ENCODE peak calls at places on chromosomes 11 and 22, in eight cellular contexts. L is type B pancreatic cell, Y is ovary, A is adrenal gland, D is transverse colon, X is left ventricle myocardium inferior, P is WTC11, T is endodermal cell. M is an unnamed sample.

GRCh38 chr22:49855491-49855911 is 1.9 kb downstream of the ZBED4 start:
- DNase-seq in L (no peak), Y (no peak), A (no peak), D (peak; percentile 47), X (no peak), P (no peak), T (no peak), M (no peak)

GRCh38 chr11:68767672-68768071 is 16.4 kb upstream of the TESMIN start:
- DNase-seq in L (no peak), Y (no peak), A (no peak), D (no peak), X (no peak), P (no peak), T (no peak), M (no peak)

GRCh38 chr22:45977003-45977395 is at the start of gene WNT7B:
- DNase-seq in L (no peak), Y (no peak), A (no peak), D (no peak), X (no peak), P (no peak), T (peak; percentile 74), M (no peak)

GRCh38 chr11:75721852-75722668 is 4.4 kb downstream of the MOGAT2 start:
- DNase-seq in L (no peak), Y (no peak), A (no peak), D (peak; percentile 58), X (no peak), P (no peak), T (no peak), M (no peak)

GRCh38 chr11:120834686-120835225 is 189.1 kb upstream of the TBCEL start:
- DNase-seq in L (no peak), Y (no peak), A (no peak), D (no peak), X (no peak), P (no peak), T (no peak), M (no peak)

GRCh38 chr22:44567846-44568493 is 69.9 kb upstream of the RTL6 start:
- DNase-seq in L (peak; percentile 36), Y (peak; percentile 48), A (peak; percentile 66), D (peak; percentile 65), X (no peak), P (peak; percentile 66), T (peak; percentile 85), M (peak; percentile 63)

GRCh38 chr11:82701847-82702520 is 31.7 kb downstream of the FAM181B start:
- DNase-seq in L (no peak), Y (no peak), A (peak; percentile 58), D (peak; percentile 11), X (no peak), P (peak; percentile 63), T (peak; percentile 87), M (peak; percentile 42)

GRCh38 chr11:19455731-19456130 is 215.0 kb upstream of the E2F8 start:
- DNase-seq in L (no peak), Y (no peak), A (no peak), D (no peak), X (peak; percentile 34), P (peak; percentile 23), T (peak; percentile 39), M (no peak)

GRCh38 chr11:93871521-93871920 is 21.1 kb upstream of the VSTM5 start:
- DNase-seq in L (no peak), Y (no peak), A (no peak), D (no peak), X (no peak), P (no peak), T (no peak), M (no peak)

GRCh38 chr11:122711362-122711761 is 55.8 kb downstream of the UBASH3B start:
- DNase-seq in L (no peak), Y (no peak), A (no peak), D (no peak), X (no peak), P (no peak), T (no peak), M (no peak)

GRCh38 chr11:12552677-12553076 is 121.5 kb upstream of the TEAD1 start:
- DNase-seq in L (no peak), Y (no peak), A (no peak), D (peak; percentile 36), X (no peak), P (no peak), T (no peak), M (no peak)

GRCh38 chr11:132028380-132029240 is 658.2 kb downstream of the NTM start:
- DNase-seq in L (no peak), Y (no peak), A (peak; percentile 66), D (peak; percentile 46), X (peak; percentile 28), P (no peak), T (peak; percentile 76), M (no peak)

GRCh38 chr11:68164437-68164836 is 43.2 kb upstream of the CHKA start:
- DNase-seq in L (no peak), Y (no peak), A (no peak), D (no peak), X (no peak), P (no peak), T (no peak), M (no peak)

GRCh38 chr22:17106161-17106784 is 14.9 kb downstream of the TMEM121B start:
- DNase-seq in L (no peak), Y (no peak), A (no peak), D (no peak), X (no peak), P (peak; percentile 37), T (peak; percentile 71), M (no peak)

GRCh38 chr22:37994049-37994448 is 9.7 kb upstream of the SOX10 start:
- DNase-seq in L (no peak), Y (no peak), A (no peak), D (no peak), X (no peak), P (no peak), T (no peak), M (peak; percentile 9)

GRCh38 chr22:48492371-48493320 is 1335.0 kb downstream of the BRD1 start:
- DNase-seq in L (peak; percentile 67), Y (peak; percentile 81), A (peak; percentile 71), D (peak; percentile 50), X (peak; percentile 31), P (peak; percentile 74), T (peak; percentile 90), M (peak; percentile 69)

GRCh38 chr22:38316340-38317236 is 645 bp downstream of the CSNK1E start:
- DNase-seq in L (no peak), Y (peak; percentile 86), A (peak; percentile 65), D (peak; percentile 68), X (peak; percentile 72), P (no peak), T (peak; percentile 74), M (peak; percentile 45)

GRCh38 chr22:39205344-39206021 is 39.3 kb downstream of the PDGFB start:
- DNase-seq in L (no peak), Y (no peak), A (peak; percentile 52), D (no peak), X (no peak), P (no peak), T (peak; percentile 73), M (peak; percentile 68)

GRCh38 chr11:34328632-34328910 is 29.2 kb downstream of the ABTB2 start:
- DNase-seq in L (no peak), Y (no peak), A (no peak), D (no peak), X (no peak), P (no peak), T (no peak), M (no peak)

GRCh38 chr22:19943665-19944026 is 2.0 kb upstream of the TXNRD2 start:
- DNase-seq in L (no peak), Y (no peak), A (no peak), D (no peak), X (no peak), P (no peak), T (no peak), M (no peak)

GRCh38 chr11:7060828-7061227 is 28.0 kb upstream of the RBMXL2 start:
- DNase-seq in L (no peak), Y (no peak), A (no peak), D (no peak), X (no peak), P (no peak), T (no peak), M (no peak)

GRCh38 chr11:22192289-22192641 is 620 bp upstream of the ANO5 start:
- DNase-seq in L (no peak), Y (no peak), A (peak; percentile 29), D (peak; percentile 43), X (peak; percentile 10), P (peak; percentile 63), T (peak; percentile 86), M (no peak)
- TF ChIP-seq CTCF in L (peak; percentile 52), Y (no peak), A (peak; percentile 9), D (peak; percentile 29), X (no peak), P (no peak), T (peak; percentile 76), M (no peak)

DNA sequence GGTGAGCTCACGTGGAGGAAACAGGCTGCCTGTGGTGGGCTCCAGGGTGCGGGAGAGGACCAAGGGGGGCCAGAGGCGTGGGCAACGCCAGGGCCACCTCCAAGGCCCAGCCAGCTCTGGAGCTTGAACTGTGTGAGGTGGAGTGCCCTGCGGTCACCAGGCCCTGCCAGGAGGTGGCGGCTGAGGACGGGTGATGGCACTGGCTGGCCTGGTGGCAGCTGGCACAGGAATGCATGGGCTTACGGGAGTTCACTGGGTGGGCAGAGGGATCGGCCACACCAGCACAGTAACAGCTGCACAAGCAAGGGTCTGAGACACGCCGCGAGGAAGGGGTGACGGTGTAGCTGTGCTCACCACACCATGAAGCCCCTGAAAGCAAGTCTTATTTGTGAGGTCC is 15.8 kb downstream of the TOLLIP start:
- DNase-seq in L (no peak), Y (peak; percentile 28), A (no peak), D (peak; percentile 31), X (peak; percentile 9), P (no peak), T (peak; percentile 63), M (peak; percentile 45)
- TF ChIP-seq CTCF in L (peak; percentile 34), Y (no peak), A (no peak), D (no peak), X (no peak), P (no peak), T (peak; percentile 57), M (peak; percentile 20)

DNA sequence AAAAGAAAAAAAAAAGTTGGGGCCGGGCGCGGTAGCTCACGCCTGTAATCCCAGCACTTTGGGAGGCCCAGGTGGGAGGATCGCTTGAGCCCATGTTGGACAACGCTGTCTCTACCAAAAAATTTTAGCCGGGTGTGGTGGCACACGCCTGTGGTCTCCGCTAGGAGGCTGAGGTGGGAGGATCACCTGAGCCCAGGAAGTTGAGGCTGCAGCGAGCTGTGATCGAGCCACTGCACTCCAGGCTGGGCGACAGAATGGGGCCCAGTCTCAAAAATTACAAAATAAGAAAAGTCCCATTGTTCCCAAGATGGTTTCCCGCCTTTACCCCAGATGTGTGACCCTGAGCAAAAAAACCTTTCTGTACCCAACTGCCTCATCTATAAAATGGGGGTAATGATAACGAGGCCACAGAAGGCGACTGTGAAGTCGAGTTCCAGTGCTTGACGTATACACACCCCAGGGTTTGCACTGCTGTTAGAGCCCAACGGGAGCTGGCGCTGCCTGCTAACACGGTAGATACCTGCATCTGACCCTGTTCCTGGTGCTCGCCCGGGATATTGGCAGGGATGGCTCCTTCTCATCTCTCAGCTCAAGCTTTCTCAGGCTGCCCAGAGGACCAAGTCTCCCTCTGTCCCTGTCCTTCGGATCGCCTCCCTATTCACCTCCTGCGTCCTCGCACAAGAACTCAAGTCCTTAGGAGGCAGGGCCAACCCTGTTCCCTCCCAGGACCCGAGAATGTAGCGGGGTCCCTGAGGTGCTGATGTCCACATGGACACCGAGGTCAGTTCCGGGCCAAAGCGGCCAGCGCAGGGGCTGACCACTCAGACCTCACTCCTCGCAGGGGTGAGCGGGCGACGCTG is 1.1 kb upstream of the RPLP2 start:
- DNase-seq in L (no peak), Y (no peak), A (no peak), D (peak; percentile 35), X (no peak), P (no peak), T (peak; percentile 66), M (peak; percentile 58)
- TF ChIP-seq CTCF in L (no peak), Y (no peak), A (no peak), D (no peak), X (no peak), P (no peak), T (no peak), M (peak; percentile 16)

GRCh38 chr22:18121436-18122253 is 11.0 kb downstream of the TUBA8 start:
- DNase-seq in L (no peak), Y (no peak), A (no peak), D (no peak), X (no peak), P (peak; percentile 26), T (peak; percentile 63), M (no peak)
- TF ChIP-seq CTCF in L (no peak), Y (no peak), A (no peak), D (no peak), X (no peak), P (no peak), T (peak; percentile 45), M (no peak)

M was measured in activated CD8-positive, alpha-beta T cell treated with anti-CD3 and anti-CD28 coated beads for 36 hours.